ENCODE peak calls at places on chromosomes 13 and 19, in five cellular contexts. G is GM12878, Z is A549, I is SK-N-SH, H is HepG2. B is an unnamed sample.

GRCh38 chr13:31236211-31236786 is 36.5 kb downstream of the B3GLCT start:
- DNase-seq in G (no peak), Z (no peak), H (peak), I (peak), B (peak)

GRCh38 chr19:38059897-38060296 is 152.9 kb downstream of the SIPA1L3 start:
- DNase-seq in I (no peak), G (no peak), H (no peak), Z (no peak), B (peak)

GRCh38 chr13:104318121-104318520 is 1251.9 kb upstream of the SLC10A2 start:
- DNase-seq in H (no peak), G (no peak), I (peak), Z (no peak), B (no peak)

GRCh38 chr13:41200126-41200525 is 5.8 kb upstream of the KBTBD7 start:
- DNase-seq in I (no peak), G (no peak), Z (no peak), H (no peak), B (no peak)

GRCh38 chr13:45847554-45848224 is 3.9 kb downstream of the SIAH3 start:
- DNase-seq in I (no peak), Z (no peak), G (no peak), H (no peak), B (no peak)

GRCh38 chr19:46766569-46767317 is 20.5 kb upstream of the STRN4 start:
- DNase-seq in Z (no peak), G (no peak), I (peak), H (peak), B (no peak)

GRCh38 chr19:14703833-14704232 is 14.0 kb downstream of the ZNF333 start:
- DNase-seq in Z (no peak), I (no peak), G (no peak), H (no peak), B (no peak)

GRCh38 chr13:97653741-97654140 is 219.8 kb downstream of the RAP2A start:
- DNase-seq in I (no peak), H (no peak), G (no peak), Z (no peak), B (no peak)

GRCh38 chr13:26707122-26708006 is 53.2 kb downstream of the GPR12 start:
- DNase-seq in I (peak), G (no peak), H (peak), Z (peak), B (no peak)

GRCh38 chr13:28557725-28558124 is 62.8 kb upstream of the FLT1 start:
- DNase-seq in Z (no peak), I (no peak), G (no peak), H (no peak), B (no peak)

GRCh38 chr13:45206340-45206739 is 5.5 kb upstream of the KCTD4 start:
- DNase-seq in I (no peak), Z (peak), G (peak), H (no peak), B (no peak)

GRCh38 chr19:1411255-1412191 is 4.1 kb downstream of the DAZAP1 start:
- DNase-seq in I (no peak), G (no peak), H (no peak), Z (no peak), B (no peak)

GRCh38 chr13:50133277-50133953 is 118.2 kb downstream of the KCNRG start:
- DNase-seq in G (no peak), H (no peak), Z (no peak), I (no peak), B (no peak)

GRCh38 chr19:18562086-18562485 is 4.4 kb downstream of the KXD1 start:
- DNase-seq in Z (no peak), G (no peak), H (no peak), I (no peak), B (no peak)

GRCh38 chr19:46678110-46678732 is 17.2 kb upstream of the DACT3 start:
- DNase-seq in Z (peak), H (no peak), I (peak), G (no peak), B (no peak)

GRCh38 chr13:44051923-44052322 is 172.2 kb downstream of the LACC1 start:
- DNase-seq in G (no peak), Z (peak), I (no peak), H (no peak), B (no peak)

GRCh38 chr13:79779761-79780160 is 298.8 kb downstream of the NDFIP2 start:
- DNase-seq in Z (no peak), H (peak), G (no peak), I (no peak), B (peak)

GRCh38 chr19:46724468-46724867 is 7.6 kb upstream of the PRKD2 start:
- DNase-seq in G (no peak), Z (no peak), I (no peak), H (no peak), B (no peak)

GRCh38 chr19:18940791-18941627 is at the start of gene HOMER3:
- DNase-seq in G (no peak), Z (peak), I (peak), H (no peak), B (no peak)

GRCh38 chr19:6473652-6474051 is 7.9 kb downstream of the DENND1C start:
- DNase-seq in Z (no peak), H (no peak), G (no peak), I (no peak), B (no peak)

GRCh38 chr13:79423801-79424642 is 18.0 kb upstream of the RBM26 start:
- DNase-seq in I (peak), Z (no peak), H (peak), G (no peak), B (peak)

GRCh38 chr19:20397292-20397691 is 168.3 kb downstream of the ZNF737 start:
- DNase-seq in H (no peak), I (no peak), Z (no peak), G (no peak), B (no peak)

GRCh38 chr19:4326215-4326836 is 12.3 kb downstream of the STAP2 start:
- DNase-seq in Z (no peak), H (no peak), I (peak), G (no peak), B (no peak)

GRCh38 chr13:35499131-35500051 is 22.9 kb upstream of the MAB21L1 start:
- DNase-seq in I (no peak), Z (no peak), G (no peak), H (no peak), B (no peak)

GRCh38 chr19:2775556-2776430 is 7.3 kb downstream of the SGTA start:
- DNase-seq in I (no peak), Z (no peak), G (no peak), H (peak), B (peak)

GRCh38 chr19:2774083-2774679 is 8.9 kb downstream of the SGTA start:
- DNase-seq in G (no peak), Z (no peak), I (no peak), H (no peak), B (no peak)

GRCh38 chr19:2777952-2778683 is 5.0 kb downstream of the SGTA start:
- DNase-seq in Z (no peak), I (no peak), H (no peak), G (no peak), B (no peak)

GRCh38 chr19:2771786-2772674 is 11.0 kb downstream of the SGTA start:
- DNase-seq in G (no peak), H (no peak), I (no peak), Z (no peak), B (no peak)

GRCh38 chr19:2774953-2775555 is 8.0 kb downstream of the SGTA start:
- DNase-seq in Z (no peak), I (no peak), G (no peak), H (no peak), B (no peak)
- H3K27ac ChIP-seq in Z (no peak), I (no peak), G (peak), H (peak), B (no peak)

GRCh38 chr13:36981156-36981743 is 17.9 kb downstream of the ALG5 start:
- DNase-seq in G (no peak), Z (no peak), I (peak), H (peak), B (no peak)

GRCh38 chr13:36992362-36992761 is 6.8 kb downstream of the ALG5 start:
- DNase-seq in G (no peak), Z (no peak), I (no peak), H (no peak), B (no peak)

GRCh38 chr13:36986462-36987240 is 12.5 kb downstream of the ALG5 start:
- DNase-seq in H (no peak), I (no peak), G (no peak), Z (no peak), B (no peak)
- TF ChIP-seq REST in H (no peak), I (no peak), G (no peak), Z (no peak), B (no peak)

DNA sequence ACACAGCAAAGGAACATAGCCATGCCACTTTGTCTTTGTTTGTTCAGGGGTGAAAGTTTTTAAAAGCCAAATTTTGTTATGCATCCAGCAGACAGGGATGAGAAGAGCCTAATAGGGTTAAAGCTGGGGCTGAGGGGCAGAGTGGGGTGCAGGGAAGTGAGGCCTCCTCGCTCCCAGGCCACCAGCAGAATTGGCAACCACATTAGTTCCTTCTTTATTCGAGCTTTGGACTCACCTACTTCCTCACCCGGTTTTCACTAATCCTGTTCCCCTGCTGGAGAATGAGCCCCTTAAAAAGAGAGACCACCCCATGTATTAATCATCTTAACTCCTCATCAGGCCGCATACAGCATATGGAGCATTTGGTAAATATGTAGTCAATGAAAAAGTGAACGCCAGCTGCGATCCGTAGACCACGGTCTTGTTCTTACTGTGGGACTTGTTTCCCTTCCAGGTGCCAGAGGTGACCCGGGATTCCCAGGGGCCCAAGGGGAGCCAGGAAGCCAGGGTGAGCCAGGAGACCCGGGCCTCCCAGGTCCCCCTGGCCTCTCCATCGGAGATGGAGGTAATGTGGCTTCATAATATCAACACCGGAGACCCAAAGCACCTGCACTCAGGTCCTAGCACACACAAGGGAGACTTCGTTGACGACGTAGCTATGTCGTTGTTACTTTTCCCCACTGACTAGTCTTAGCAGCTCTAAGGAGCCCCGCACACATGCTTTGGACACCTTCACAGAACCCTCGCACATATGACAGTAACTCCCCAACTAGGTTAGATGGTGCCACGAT is 112.1 kb downstream of the RAB20 start:
- DNase-seq in G (no peak), Z (no peak), H (no peak), I (no peak), B (peak)
- H3K27ac ChIP-seq in G (no peak), Z (no peak), H (no peak), I (no peak), B (no peak)

GRCh38 chr19:40539070-40539469 is 37.6 kb upstream of the SHKBP1 start:
- DNase-seq in H (no peak), I (no peak), Z (no peak), G (no peak), B (no peak)

GRCh38 chr19:40543029-40543597 is 33.6 kb upstream of the SHKBP1 start:
- DNase-seq in G (no peak), H (no peak), I (no peak), Z (no peak), B (no peak)

DNA sequence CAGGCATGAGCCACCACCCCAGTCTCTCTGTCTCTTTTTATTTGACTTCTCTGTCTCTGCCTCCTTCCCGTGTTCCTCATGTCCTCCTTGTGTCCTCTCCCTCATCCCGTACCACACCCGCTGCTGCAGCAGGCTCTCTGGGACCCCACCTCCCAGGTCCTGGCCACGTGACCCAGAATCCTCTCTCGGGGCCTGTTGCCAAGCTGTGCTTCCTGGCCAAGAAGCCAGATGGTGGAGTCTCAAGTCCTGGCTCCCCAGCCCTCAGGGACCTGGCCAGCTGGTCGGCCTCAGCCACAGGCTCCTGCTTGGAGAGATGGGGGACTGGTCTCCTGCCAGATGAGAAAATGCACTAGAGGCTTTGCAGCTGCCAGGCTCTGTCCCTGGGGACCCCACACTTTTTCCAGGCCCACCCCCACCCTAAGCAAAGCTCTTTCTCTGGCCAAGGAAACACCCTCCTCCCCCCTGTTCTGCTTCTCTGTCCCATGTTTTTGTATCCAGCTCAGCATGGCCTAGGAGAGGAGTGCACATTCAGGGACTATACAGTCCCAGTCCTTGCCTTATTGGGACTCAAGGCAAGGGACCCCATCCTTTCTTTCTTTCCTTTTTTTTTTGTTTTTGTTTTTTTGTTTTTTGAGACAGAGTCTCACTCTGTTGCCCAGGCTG is 34.3 kb upstream of the SHKBP1 start:
- DNase-seq in I (peak), G (no peak), H (no peak), Z (no peak), B (no peak)
- TF ChIP-seq REST in I (no peak), G (no peak), H (no peak), Z (no peak), B (no peak)

DNA sequence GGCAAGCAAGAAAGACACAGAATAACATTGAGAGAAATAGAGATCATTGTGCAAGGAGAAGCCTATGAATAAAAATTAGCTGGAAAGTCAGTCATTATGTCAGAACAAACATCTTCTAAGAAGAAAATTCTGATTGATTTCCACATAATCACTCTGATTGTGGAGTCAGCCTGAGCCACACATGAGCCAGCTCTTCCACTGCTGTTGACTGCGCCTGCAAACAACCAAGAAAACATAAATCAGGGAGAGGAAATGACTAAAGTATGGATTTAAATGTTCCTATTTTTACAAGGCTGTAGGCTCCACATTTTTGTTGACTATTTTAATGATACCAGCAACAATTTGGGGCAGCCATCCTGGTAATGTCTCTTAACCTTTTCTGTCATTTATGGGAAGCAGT is 962.3 kb downstream of the EFNB2 start:
- DNase-seq in Z (no peak), G (no peak), H (no peak), I (no peak), B (no peak)
- H3K27ac ChIP-seq in Z (no peak), G (no peak), H (no peak), I (no peak), B (no peak)

DNA sequence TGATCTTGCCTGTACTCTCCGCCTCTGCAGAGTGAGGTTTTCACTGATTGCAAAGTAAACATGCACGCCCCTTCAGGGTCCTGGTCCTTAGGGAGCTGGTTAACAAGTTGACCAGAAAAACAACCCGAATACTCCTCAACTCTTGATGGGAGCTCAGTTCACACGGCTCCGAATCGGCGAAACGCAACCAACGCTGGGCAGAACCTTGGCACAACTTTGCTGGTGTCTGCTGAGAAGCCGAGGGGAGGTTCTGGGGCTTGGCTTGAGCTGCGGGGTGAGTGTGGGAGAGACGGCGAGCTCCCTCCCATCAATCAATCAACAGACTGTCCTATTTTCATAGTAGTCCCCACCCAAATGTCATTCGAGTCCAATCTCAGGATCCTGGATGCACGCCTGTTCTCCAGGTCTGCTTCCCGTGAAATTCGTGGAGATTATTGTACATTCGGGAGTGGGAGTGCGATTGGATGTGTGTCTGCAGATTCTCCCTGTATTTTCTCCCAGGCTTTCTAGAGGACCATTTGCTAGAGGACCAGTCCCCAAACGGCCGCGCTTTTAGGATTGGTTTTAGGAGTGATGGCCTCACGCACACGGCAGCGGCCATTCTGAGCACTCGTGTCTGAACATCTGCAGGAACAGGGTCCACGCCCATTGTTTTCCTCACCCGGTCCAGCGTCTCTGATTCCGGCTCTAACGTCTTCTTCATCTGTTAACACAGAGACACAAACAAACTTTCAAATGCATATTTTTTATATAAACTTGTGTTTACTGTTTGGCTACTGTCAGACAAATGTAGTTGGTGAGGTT is 51.6 kb upstream of the F7 start:
- DNase-seq in Z (no peak), G (no peak), I (no peak), H (no peak), B (no peak)
- TF ChIP-seq REST in Z (no peak), G (no peak), I (no peak), H (no peak), B (no peak)

DNA sequence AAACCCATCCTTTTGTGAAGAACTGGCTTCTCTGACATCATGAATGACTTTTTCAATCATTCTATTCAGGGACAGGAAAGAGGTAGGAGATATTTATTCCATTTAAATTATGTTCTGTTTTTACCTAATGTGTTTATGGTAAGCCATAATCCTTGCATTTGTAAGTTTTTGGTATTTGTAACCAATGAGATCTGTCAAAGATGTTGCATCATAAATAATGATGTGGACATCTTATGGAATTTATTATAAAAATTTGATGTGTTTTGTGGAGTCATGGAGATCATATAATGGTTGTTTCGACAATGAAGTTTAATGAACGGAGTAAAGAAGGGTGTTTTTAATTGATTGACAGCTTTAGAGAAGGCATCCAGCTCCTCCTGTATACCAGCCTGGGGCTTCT is 67.6 kb downstream of the LMO7 start:
- DNase-seq in H (no peak), Z (no peak), I (no peak), G (no peak), B (no peak)
- H3K27ac ChIP-seq in H (no peak), Z (peak), I (no peak), G (no peak), B (no peak)

DNA sequence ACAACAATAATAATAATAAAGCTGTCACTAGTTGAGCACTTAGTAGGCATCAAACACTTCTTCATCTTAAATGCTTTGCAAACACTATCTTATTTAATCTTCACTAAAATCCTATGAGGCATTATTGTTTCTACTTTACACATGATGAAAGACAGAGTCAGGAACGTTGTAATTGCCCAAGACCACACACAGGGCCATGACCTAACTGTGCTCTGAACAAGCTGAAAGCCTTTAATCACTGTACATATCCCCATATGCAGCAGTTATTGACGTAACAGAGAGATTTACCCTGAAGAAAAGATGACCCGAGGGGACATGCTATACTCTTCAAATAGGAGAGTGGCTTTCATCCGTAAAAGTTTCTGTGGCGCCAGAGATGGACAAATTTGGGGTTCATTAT is 53.0 kb downstream of the SACS start:
- DNase-seq in I (no peak), H (no peak), G (no peak), Z (no peak), B (no peak)
- TF ChIP-seq REST in I (no peak), H (no peak), G (no peak), Z (no peak), B (no peak)

B was measured in HL-60.